ENCODE peak calls at places on chromosomes 7 and 10, in four cellular contexts. S is GM23338, N is neural progenitor cell, D is PC-3. J is an unnamed sample. For H3F3A, the result is how much of the 10 kb centered on the place peaks cover.

GRCh38 chr10:92076722-92077121 is 153.2 kb downstream of the BTAF1 start:
- DNase-seq in N (no peak), D (peak), S (no peak), J (no peak)

GRCh38 chr7:139765143-139765542 is 12.7 kb downstream of the HIPK2 start:
- DNase-seq in S (no peak), N (no peak), D (no peak), J (no peak)

GRCh38 chr7:116588641-116589594 is 64.1 kb downstream of the CAV1 start:
- DNase-seq in N (peak), S (peak), D (peak), J (no peak)

GRCh38 chr10:31770307-31770902 is 158.2 kb downstream of the ARHGAP12 start:
- DNase-seq in S (peak), D (peak), N (peak), J (no peak)

GRCh38 chr7:55271069-55271468 is 94.1 kb upstream of the LANCL2 start:
- DNase-seq in D (peak), N (no peak), S (peak), J (peak)

GRCh38 chr10:119759832-119760231 is 34.0 kb downstream of the INPP5F start:
- DNase-seq in D (no peak), S (no peak), N (no peak), J (no peak)

GRCh38 chr10:43137701-43137970 is 609 bp upstream of the CSGALNACT2 start:
- DNase-seq in D (peak), S (peak), N (peak), J (no peak)

GRCh38 chr10:63105811-63106755 is 27.0 kb upstream of the NRBF2 start:
- DNase-seq in N (peak), S (peak), D (peak), J (no peak)

GRCh38 chr10:89295597-89295996 is 6.2 kb upstream of the IFIT2 start:
- DNase-seq in S (no peak), N (no peak), D (no peak), J (peak)

GRCh38 chr10:96814264-96814663 is 17.8 kb upstream of the LCOR start:
- DNase-seq in N (no peak), S (no peak), D (peak), J (peak)

GRCh38 chr7:4748267-4748666 is 27.2 kb upstream of the AP5Z1 start:
- DNase-seq in D (no peak), S (no peak), N (no peak), J (no peak)

GRCh38 chr10:91528080-91528479 is 104.8 kb downstream of the PPP1R3C start:
- DNase-seq in N (no peak), S (no peak), D (no peak), J (no peak)

GRCh38 chr7:130667593-130668257 is 823 bp downstream of the COPG2 start:
- DNase-seq in S (peak), N (no peak), D (no peak), J (no peak)

GRCh38 chr10:85863301-85864172 is 503.1 kb downstream of the GRID1 start:
- DNase-seq in S (no peak), N (no peak), D (no peak), J (no peak)

GRCh38 chr7:130732980-130733865 is 784 bp downstream of the KLF14 start:
- DNase-seq in D (no peak), S (peak), N (peak), J (peak)

GRCh38 chr7:2125931-2126330 is 106.8 kb downstream of the MAD1L1 start:
- DNase-seq in N (no peak), S (no peak), D (no peak), J (no peak)

GRCh38 chr7:5396542-5396941 is 27.1 kb downstream of the TNRC18 start:
- DNase-seq in N (no peak), D (peak), S (no peak), J (peak)

GRCh38 chr10:24196426-24197039 is 12.4 kb upstream of the KIAA1217 start:
- DNase-seq in D (peak), N (peak), S (peak), J (peak)

GRCh38 chr10:132548106-132548823 is 10.7 kb downstream of the INPP5A start:
- DNase-seq in S (no peak), N (no peak), D (no peak), J (no peak)

GRCh38 chr10:35328404-35329037 is 7.8 kb upstream of the CCNY start:
- DNase-seq in S (no peak), D (peak), N (no peak), J (no peak)

GRCh38 chr7:70805360-70805759 is 326.6 kb upstream of the GALNT17 start:
- DNase-seq in D (no peak), N (no peak), S (no peak), J (no peak)

GRCh38 chr10:109374215-109374614 is 549.1 kb downstream of the XPNPEP1 start:
- DNase-seq in S (no peak), N (no peak), D (peak), J (peak)
- H2AFZ ChIP-seq in S (no peak), N (no peak), D (no peak), J (no peak)

GRCh38 chr10:117133273-117134083 is 4.6 kb downstream of the VAX1 start:
- DNase-seq in N (peak), S (peak), D (no peak), J (no peak)

GRCh38 chr10:117130346-117130745 is 7.7 kb downstream of the VAX1 start:
- DNase-seq in D (no peak), N (no peak), S (peak), J (no peak)

GRCh38 chr10:117130862-117131389 is 7.1 kb downstream of the VAX1 start:
- DNase-seq in N (no peak), D (no peak), S (no peak), J (no peak)

GRCh38 chr10:117132751-117133231 is 5.3 kb downstream of the VAX1 start:
- DNase-seq in N (peak), D (no peak), S (peak), J (no peak)

GRCh38 chr10:117131390-117132327 is 6.4 kb downstream of the VAX1 start:
- DNase-seq in D (no peak), N (peak), S (peak), J (no peak)
- TF ChIP-seq EZH2 in D (no peak), N (peak), S (peak), J (no peak)

DNA sequence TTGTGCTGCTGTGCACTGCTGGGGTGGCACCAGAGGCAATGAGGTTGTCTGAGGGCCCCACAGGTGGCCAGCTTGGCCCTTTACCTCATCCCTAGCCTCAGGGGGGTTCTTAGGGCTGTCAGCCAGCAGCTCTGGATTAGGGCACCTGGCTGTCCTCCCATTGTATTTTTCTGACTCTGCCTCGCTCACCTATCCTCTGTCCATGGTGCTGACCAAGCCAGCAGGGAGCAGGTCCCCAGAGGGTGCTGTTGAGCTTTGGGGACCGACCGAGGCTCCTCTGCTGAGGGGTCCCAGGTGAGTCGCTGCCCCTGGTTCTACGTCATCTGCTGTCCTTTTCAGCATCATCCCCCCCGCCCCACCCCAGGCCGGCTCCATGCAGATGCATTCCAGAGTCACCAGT is 32.1 kb upstream of the ZNF735 start:
- DNase-seq in S (no peak), N (no peak), D (peak), J (peak)
- H3F3A ChIP-seq in S (under half), N (under half), D (under half), J (under half)

GRCh38 chr10:130257897-130258296 is 121.7 kb downstream of the GLRX3 start:
- DNase-seq in D (no peak), S (no peak), N (no peak), J (no peak)
- H2AFZ ChIP-seq in D (no peak), S (no peak), N (no peak), J (no peak)

DNA sequence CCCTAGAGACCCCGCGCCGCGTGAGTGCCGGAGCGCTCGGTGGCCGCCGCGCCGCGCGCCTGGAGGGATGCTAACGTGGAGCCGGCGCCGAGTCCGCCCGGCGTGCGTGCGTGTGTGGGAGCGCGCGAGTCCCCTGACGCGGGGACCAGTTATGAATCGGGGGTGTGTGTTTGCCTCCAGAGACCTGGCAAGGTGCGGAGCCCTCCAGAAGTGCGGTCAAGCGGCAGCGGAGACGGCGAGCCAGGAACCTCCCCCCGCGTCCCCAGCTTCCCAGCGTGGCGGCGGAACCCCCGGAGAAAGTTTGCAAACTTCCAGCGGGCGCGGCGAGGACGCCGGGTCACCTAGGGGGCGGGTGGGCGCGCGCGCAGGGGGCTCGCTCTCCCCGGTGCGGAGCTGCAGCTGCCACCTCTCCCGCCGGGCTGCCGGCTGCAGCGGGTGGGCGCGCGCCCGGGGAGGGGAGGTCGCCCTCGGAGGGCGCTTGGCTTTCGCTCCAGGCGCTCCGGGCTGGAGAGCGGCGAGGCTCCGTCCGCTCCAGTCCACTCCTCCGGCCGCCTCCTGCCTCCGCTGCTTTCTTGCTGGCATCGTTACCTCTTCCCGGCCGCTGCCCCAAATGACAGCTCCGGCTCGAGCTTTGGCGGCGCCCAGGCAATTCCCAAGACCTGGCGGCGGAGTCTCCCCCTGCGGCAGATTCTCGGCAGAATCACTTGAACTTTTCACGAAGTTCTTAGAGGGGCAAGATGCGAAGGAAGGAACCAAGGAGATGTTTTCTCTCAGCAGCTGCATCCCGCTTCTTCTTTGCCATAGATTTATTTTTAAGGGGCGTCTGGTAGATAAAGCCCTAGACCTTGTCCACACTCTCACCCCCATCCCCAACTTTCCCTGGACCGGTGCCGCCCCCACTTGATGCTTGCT is 2.3 kb upstream of the CREB5 start:
- DNase-seq in N (peak), D (peak), S (peak), J (no peak)
- TF ChIP-seq EZH2 in N (peak), D (no peak), S (no peak), J (no peak)

GRCh38 chr7:16343612-16344011 is 77.7 kb downstream of the CRPPA start:
- DNase-seq in S (no peak), D (no peak), N (no peak), J (no peak)

GRCh38 chr7:16344927-16345326 is 76.4 kb downstream of the CRPPA start:
- DNase-seq in S (no peak), N (no peak), D (no peak), J (no peak)

GRCh38 chr7:16348251-16348650 is 73.1 kb downstream of the CRPPA start:
- DNase-seq in N (peak), D (no peak), S (no peak), J (no peak)

GRCh38 chr7:16347461-16348192 is 73.7 kb downstream of the CRPPA start:
- DNase-seq in D (peak), S (no peak), N (peak), J (peak)

DNA sequence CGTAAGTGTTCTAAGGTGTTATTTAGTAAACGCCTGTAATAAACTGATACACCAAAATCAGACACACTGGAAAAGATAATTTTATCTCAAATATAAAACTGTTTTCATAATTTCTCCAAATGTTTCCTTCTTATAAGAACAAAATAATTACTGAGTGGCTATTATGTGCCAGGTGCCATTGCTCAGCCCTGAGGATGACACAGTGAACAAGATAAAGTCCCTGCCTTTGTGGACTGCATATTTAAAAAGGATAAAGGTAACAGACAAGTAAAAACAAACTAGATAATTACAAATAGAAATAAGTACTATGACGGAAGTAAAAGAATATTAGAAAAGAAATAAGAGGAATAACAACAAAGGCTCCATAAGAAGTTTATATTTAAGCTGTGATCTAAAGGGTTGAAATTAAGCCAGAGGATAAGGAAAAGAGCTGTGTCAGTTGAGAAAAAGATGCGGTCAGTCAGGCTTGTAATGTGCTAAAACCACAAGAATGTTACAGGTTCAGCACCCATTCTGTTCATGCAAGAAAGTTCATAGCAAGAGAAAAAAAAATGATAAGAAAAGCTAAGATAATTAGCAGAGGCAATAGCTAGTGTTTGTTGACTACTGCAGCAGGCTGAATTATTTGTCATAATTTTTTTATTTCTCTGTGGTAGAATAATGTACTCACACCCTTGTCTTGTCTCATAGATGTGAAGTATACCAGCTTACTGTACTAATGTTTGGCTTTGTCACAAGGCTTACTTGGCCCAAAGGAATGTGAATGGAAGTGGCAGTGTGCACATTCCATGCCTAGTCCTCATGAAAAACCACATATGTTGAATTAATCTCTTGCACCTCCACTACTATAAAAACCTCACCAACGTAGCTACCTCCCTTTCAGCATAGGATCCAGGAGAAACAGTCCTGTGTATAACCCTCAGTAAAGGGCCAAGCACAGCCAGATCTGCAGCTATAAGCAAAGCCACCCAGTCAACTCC is 75.1 kb downstream of the CRPPA start:
- DNase-seq in D (peak), N (no peak), S (peak), J (peak)
- H3F3A ChIP-seq in D (under half), N (under half), S (under half), J (under half)

DNA sequence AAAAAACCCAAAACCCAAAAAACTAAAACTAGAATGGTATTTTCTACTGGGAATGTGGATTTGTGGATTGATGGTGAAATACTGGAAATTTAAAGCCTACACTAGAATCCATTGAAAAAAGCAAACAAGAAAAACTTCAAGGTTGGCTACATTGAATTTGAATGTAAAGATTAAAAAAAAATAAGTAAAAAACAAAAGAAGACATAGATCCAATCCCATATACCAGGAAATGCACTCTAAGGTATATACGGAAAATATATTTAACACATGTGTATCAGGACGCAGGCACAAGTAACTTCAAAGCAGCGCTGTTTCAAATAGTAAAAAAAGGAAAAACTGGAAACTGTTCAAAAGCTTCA is 754 bp upstream of the BBS9 start:
- DNase-seq in S (no peak), D (no peak), N (no peak), J (no peak)
- H2AFZ ChIP-seq in S (peak), D (peak), N (peak), J (peak)

GRCh38 chr10:60944159-60944909 is at the start of gene RHOBTB1:
- DNase-seq in D (peak), S (peak), N (peak), J (peak)
- TF ChIP-seq EZH2 in D (no peak), S (no peak), N (peak), J (no peak)

GRCh38 chr10:99711129-99711719 is 20.7 kb downstream of the COX15 start:
- DNase-seq in N (peak), S (peak), D (peak), J (peak)
- H3F3A ChIP-seq in N (under half), S (under half), D (under half), J (under half)

DNA sequence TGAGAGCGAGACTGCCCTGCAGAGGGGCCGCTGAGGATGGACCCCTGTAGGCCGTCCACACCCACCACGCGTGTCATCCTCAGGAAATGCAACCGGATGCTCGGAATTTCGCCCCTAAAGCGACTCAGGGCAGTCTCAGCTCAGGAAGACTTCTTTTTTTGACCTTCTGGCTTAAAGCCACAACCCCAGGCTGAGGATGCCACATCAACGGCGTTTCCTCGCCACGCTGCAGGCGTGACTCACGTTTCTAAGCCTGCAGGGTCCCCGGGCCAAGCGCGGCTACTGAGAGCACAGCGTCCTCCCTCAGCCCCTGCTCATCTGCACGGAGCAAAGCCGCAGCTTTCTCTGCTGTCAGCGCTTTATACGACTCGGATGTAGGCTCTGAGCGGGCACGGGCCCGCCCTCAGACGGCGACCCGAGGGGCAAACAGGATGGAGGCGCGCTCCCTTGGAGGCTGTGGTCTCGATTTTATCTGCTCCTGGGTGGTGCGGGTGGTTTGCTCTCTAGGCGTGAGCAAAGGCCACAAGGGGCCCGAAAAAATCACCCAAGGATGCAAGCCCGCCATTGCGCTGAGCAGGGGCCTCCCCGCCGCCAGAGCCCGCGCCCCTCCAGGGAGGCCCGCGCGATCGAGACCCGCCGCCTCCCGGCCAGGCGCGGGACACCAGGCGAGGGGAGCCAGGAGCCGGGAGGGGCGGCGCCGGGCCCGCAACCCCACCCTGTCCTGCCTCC is 726 bp upstream of the INSIG1 start:
- DNase-seq in D (peak), N (peak), S (peak), J (peak)
- H2AFZ ChIP-seq in D (peak), N (no peak), S (no peak), J (peak)